ENCODE peak calls at places on chromosomes 2 and 18, in nine cellular contexts. E is tibial nerve, R is A549, N is prostate gland, G is stomach, K is HepG2, Q is gastrocnemius medialis, M is uterus, V is heart left ventricle. T is an unnamed sample.

GRCh38 chr2:37894601-37895000 is 30.5 kb upstream of the RMDN2 start:
- DNase-seq in E (no peak), R (no peak), N (no peak), G (no peak), K (no peak), Q (no peak), M (no peak), V (no peak), T (no peak)

GRCh38 chr2:41930807-41931566 is 116.8 kb upstream of the PKDCC start:
- DNase-seq in E (peak; percentile 57), R (peak; percentile 76), N (no peak), G (no peak), K (no peak), Q (no peak), M (peak; percentile 48), V (no peak), T (no peak)

GRCh38 chr2:143819190-143819735 is 690.0 kb downstream of the ARHGAP15 start:
- DNase-seq in E (no peak), R (no peak), N (no peak), G (no peak), K (no peak), Q (no peak), M (no peak), V (no peak), T (peak; percentile 68)

GRCh38 chr18:79401494-79402208 is 5.9 kb downstream of the NFATC1 start:
- DNase-seq in E (no peak), R (no peak), N (no peak), G (no peak), K (no peak), Q (peak; percentile 34), M (no peak), V (peak; percentile 16), T (peak; percentile 84)

GRCh38 chr2:201182650-201183372 is at the start of gene CASP10:
- DNase-seq in E (no peak), R (peak; percentile 84), N (no peak), G (peak; percentile 42), K (peak; percentile 94), Q (no peak), M (no peak), V (no peak), T (no peak)

GRCh38 chr2:96103388-96103705 is 13.0 kb downstream of the ADRA2B start:
- DNase-seq in E (no peak), R (no peak), N (no peak), G (peak; percentile 15), K (no peak), Q (no peak), M (no peak), V (peak; percentile 17), T (no peak)

GRCh38 chr2:30192327-30192726 is 39.0 kb upstream of the LBH start:
- DNase-seq in E (no peak), R (no peak), N (no peak), G (peak; percentile 1), K (no peak), Q (no peak), M (no peak), V (no peak), T (no peak)

GRCh38 chr2:68741238-68741637 is 6.6 kb downstream of the ARHGAP25 start:
- DNase-seq in E (no peak), R (no peak), N (no peak), G (no peak), K (no peak), Q (no peak), M (no peak), V (no peak), T (no peak)

GRCh38 chr2:47165001-47165555 is 10.0 kb upstream of the STPG4 start:
- DNase-seq in E (no peak), R (no peak), N (no peak), G (no peak), K (no peak), Q (no peak), M (no peak), V (no peak), T (no peak)

GRCh38 chr18:45777393-45777792 is 48.1 kb upstream of the SIGLEC15 start:
- DNase-seq in E (no peak), R (no peak), N (no peak), G (no peak), K (no peak), Q (no peak), M (no peak), V (no peak), T (no peak)

GRCh38 chr2:202172439-202173191 is 65.8 kb downstream of the SUMO1 start:
- DNase-seq in E (no peak), R (no peak), N (no peak), G (no peak), K (no peak), Q (no peak), M (no peak), V (no peak), T (no peak)

GRCh38 chr2:223230352-223230751 is 178.4 kb downstream of the KCNE4 start:
- DNase-seq in E (no peak), R (no peak), N (peak; percentile 80), G (no peak), K (no peak), Q (no peak), M (no peak), V (no peak), T (no peak)

GRCh38 chr2:151959203-151959602 is 131.0 kb upstream of the ARL5A start:
- DNase-seq in E (no peak), R (no peak), N (peak; percentile 11), G (no peak), K (no peak), Q (peak; percentile 30), M (no peak), V (no peak), T (no peak)
- H3K4me3 ChIP-seq in E (no peak overlapping the region), R (no peak overlapping the region), N (no peak overlapping the region), G (no peak overlapping the region), K (no peak overlapping the region), Q (no peak overlapping the region), M (no peak overlapping the region), V (no peak overlapping the region), T (no peak overlapping the region)

GRCh38 chr2:198178766-198179165 is 374.4 kb downstream of the PLCL1 start:
- DNase-seq in E (no peak), R (no peak), N (no peak), G (no peak), K (no peak), Q (no peak), M (no peak), V (no peak), T (no peak)
- TF ChIP-seq POLR2A in E (no peak), R (no peak), N (no peak), G (no peak), K (no peak), Q (no peak), M (no peak), V (no peak), T (no peak)

GRCh38 chr2:225512873-225513580 is 113.5 kb downstream of the NYAP2 start:
- DNase-seq in E (no peak), R (no peak), N (no peak), G (no peak), K (peak; percentile 4), Q (no peak), M (no peak), V (no peak), T (no peak)
- H3K4me3 ChIP-seq in E (no peak overlapping the region), R (no peak overlapping the region), N (no peak overlapping the region), G (no peak overlapping the region), K (no peak overlapping the region), Q (no peak overlapping the region), M (no peak overlapping the region), V (no peak overlapping the region), T (no peak overlapping the region)

GRCh38 chr2:3075316-3075715 is 302.3 kb downstream of the EIPR1 start:
- DNase-seq in E (no peak), R (no peak), N (no peak), G (no peak), K (no peak), Q (no peak), M (no peak), V (no peak), T (no peak)
- TF ChIP-seq POLR2A in E (no peak), R (no peak), N (no peak), G (no peak), K (no peak), Q (no peak), M (no peak), V (no peak), T (no peak)

DNA sequence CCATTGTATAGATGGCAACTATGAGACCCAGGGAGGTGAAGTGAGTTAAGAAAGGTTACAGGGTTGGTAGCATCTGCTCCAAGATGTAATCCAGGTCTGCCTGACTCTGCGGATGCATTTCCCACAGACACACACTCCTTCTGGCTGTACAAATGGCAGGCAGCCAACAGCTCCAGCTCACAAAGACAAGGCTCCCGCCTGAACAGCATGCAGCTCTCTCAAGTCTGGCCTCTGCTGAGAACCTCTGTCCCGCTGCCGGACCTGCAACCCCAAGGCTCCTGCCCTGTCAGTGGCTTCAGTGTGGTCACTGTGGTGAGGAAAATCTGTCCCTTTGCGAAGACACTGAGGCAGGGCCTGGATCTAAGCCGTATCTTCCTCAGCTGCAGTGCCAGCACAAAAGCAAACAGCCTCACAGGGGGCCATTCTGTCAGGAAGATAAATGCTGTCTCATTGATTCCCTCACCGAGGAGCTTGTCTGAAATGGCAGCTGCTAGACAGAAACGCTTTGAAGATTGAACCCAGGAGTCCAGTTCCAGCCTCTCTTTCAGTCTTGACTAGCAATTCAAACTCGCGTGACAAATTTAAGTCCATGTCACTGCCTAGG is 469.3 kb upstream of the MEX3C start:
- DNase-seq in E (peak; percentile 13), R (no peak), N (no peak), G (peak; percentile 31), K (no peak), Q (no peak), M (no peak), V (peak; percentile 22), T (no peak)
- H3K4me3 ChIP-seq in E (no peak overlapping the region), R (no peak overlapping the region), N (no peak overlapping the region), G (no peak overlapping the region), K (no peak overlapping the region), Q (no peak overlapping the region), M (no peak overlapping the region), V (no peak overlapping the region), T (no peak overlapping the region)

DNA sequence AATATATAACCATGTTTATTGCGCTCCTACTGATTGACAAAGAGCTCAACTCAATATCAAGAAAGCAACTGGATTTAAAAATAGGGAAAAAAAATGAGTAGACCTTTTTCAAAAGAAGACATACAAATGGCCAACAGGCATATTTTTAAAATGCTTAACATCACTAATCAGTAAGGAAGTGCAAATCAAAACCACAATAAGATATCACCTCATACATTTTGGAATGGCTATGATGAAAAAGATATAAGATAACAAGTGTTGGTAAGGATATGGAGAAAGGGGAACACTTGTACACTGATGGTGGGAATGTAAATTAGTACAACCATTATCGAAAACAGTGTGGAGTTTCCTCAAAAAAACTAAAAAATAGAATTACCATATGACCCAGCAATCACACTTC is 5.6 kb upstream of the GALNT5 start:
- DNase-seq in E (no peak), R (no peak), N (no peak), G (no peak), K (no peak), Q (no peak), M (no peak), V (no peak), T (no peak)
- TF ChIP-seq POLR2A in E (no peak), R (no peak), N (no peak), G (no peak), K (no peak), Q (no peak), M (no peak), V (no peak), T (no peak)